ENCODE peak calls at places on chromosomes 6 and 20, in ten cellular contexts. S, Z, L, Q, H, Y, C, N, T and U are unnamed samples.

GRCh38 chr20:63314015-63314471 is 21.1 kb downstream of the COL20A1 start:
- DNase-seq in C (no peak), N (no peak), Y (no peak), S (no peak), Q (no peak), Z (no peak), L (no peak), H (no peak), T (no peak), U (no peak)

GRCh38 chr6:15994814-15995459 is 133.9 kb upstream of the MYLIP start:
- DNase-seq in T (no peak), L (no peak), Z (no peak), N (no peak), Y (no peak), H (no peak), Q (peak), S (no peak), C (no peak), U (no peak)

GRCh38 chr20:14657231-14657630 is 319.8 kb upstream of the FLRT3 start:
- DNase-seq in Z (no peak), S (no peak), H (no peak), Q (no peak), N (no peak), T (no peak), Y (no peak), C (no peak), L (no peak), U (no peak)

GRCh38 chr6:28648035-28648877 is 122.6 kb downstream of the GPX5 start:
- DNase-seq in Y (peak), C (no peak), T (peak), N (peak), L (no peak), S (peak), Q (no peak), H (peak), Z (no peak), U (peak)

GRCh38 chr6:79374308-79374707 is 139.8 kb upstream of the HMGN3 start:
- DNase-seq in H (no peak), T (no peak), Y (no peak), S (no peak), C (no peak), N (no peak), Z (no peak), L (no peak), Q (no peak), U (no peak)

GRCh38 chr6:26044140-26045045 is 42.8 kb upstream of the HFE start:
- DNase-seq in S (no peak), L (no peak), C (peak), Z (no peak), T (peak), H (no peak), Y (no peak), N (no peak), Q (peak), U (no peak)

GRCh38 chr20:45919536-45919933 is 7.6 kb upstream of the PLTP start:
- DNase-seq in N (no peak), H (no peak), Z (peak), T (peak), S (no peak), Q (no peak), L (no peak), C (peak), Y (no peak), U (no peak)

GRCh38 chr6:56807335-56807991 is 147.4 kb upstream of the BEND6 start:
- DNase-seq in H (no peak), C (no peak), Z (no peak), S (no peak), N (no peak), Y (no peak), L (no peak), T (no peak), Q (no peak), U (no peak)

GRCh38 chr6:163500105-163500504 is 85.6 kb downstream of the QKI start:
- DNase-seq in L (no peak), Z (no peak), C (no peak), Y (no peak), N (no peak), S (no peak), T (no peak), H (no peak), Q (no peak), U (no peak)

GRCh38 chr6:112429226-112429625 is 82.1 kb downstream of the RFPL4B start:
- DNase-seq in C (no peak), H (no peak), T (peak), S (no peak), Q (no peak), Z (no peak), N (no peak), Y (no peak), L (no peak), U (peak)

GRCh38 chr20:32965581-32966373 is 38.5 kb downstream of the SUN5 start:
- DNase-seq in T (no peak), Y (no peak), Z (peak), L (no peak), H (peak), C (peak), Q (no peak), S (no peak), N (no peak), U (no peak)